ENCODE peak calls at places on chromosomes 2 and 18, in eight cellular contexts. R, U, B, Y, Z, X, O and I are unnamed samples.

GRCh38 chr2:241161646-241162281 is 11.5 kb downstream of the PPP1R7 start:
- DNase-seq in Y (no peak), U (peak; percentile 84), Z (no peak), O (peak; percentile 59), X (no peak), R (peak; percentile 54), B (no peak), I (no peak)

GRCh38 chr2:65557616-65558573 is 125.5 kb upstream of the SPRED2 start:
- DNase-seq in B (no peak), O (no peak), X (no peak), Z (peak; percentile 50), U (no peak), R (no peak), Y (no peak), I (no peak)

GRCh38 chr18:49178736-49179135 is 228.0 kb upstream of the SMAD7 start:
- DNase-seq in B (no peak), U (no peak), X (peak; percentile 19), Y (peak; percentile 25), R (no peak), Z (no peak), O (no peak), I (no peak)

GRCh38 chr2:73172963-73173362 is 29.4 kb upstream of the NOTO start:
- DNase-seq in X (no peak), U (no peak), Z (no peak), O (no peak), Y (peak; percentile 71), B (no peak), R (no peak), I (no peak)

GRCh38 chr2:200090683-200091082 is 135.3 kb downstream of the MAIP1 start:
- DNase-seq in B (no peak), Y (no peak), U (no peak), Z (no peak), O (no peak), X (no peak), R (no peak), I (no peak)

GRCh38 chr2:216465580-216466197 is 33.0 kb upstream of the RPL37A start:
- DNase-seq in Y (no peak), Z (no peak), B (no peak), X (no peak), U (no peak), O (no peak), R (no peak), I (no peak)

GRCh38 chr2:76413436-76413835 is 702.7 kb upstream of the GCFC2 start:
- DNase-seq in R (no peak), B (no peak), U (no peak), Y (no peak), O (no peak), Z (no peak), X (no peak), I (no peak)

GRCh38 chr2:162202203-162202602 is 41.0 kb downstream of the FAP start:
- DNase-seq in O (no peak), R (no peak), Y (no peak), Z (no peak), B (no peak), X (no peak), U (no peak), I (no peak)

GRCh38 chr2:139271149-139271548 is 491.0 kb upstream of the NXPH2 start:
- DNase-seq in B (no peak), X (no peak), U (no peak), Z (no peak), O (no peak), R (no peak), Y (no peak), I (no peak)

GRCh38 chr2:134181219-134181618 is 72.7 kb upstream of the MGAT5 start:
- DNase-seq in Z (no peak), Y (peak; percentile 33), B (no peak), U (no peak), O (no peak), R (peak; percentile 48), X (no peak), I (no peak)

GRCh38 chr18:39215920-39216319 is 1650.3 kb upstream of the CELF4 start:
- DNase-seq in X (no peak), O (no peak), Z (no peak), B (no peak), R (no peak), U (no peak), Y (no peak), I (no peak)

GRCh38 chr2:20641123-20641985 is 9.5 kb downstream of the HS1BP3 start:
- DNase-seq in U (no peak), R (no peak), X (no peak), Z (no peak), Y (no peak), B (peak; percentile 44), O (no peak), I (no peak)

GRCh38 chr2:48377646-48378045 is 152.3 kb upstream of the STON1 start:
- DNase-seq in Y (no peak), Z (no peak), B (no peak), O (no peak), U (no peak), R (no peak), X (no peak), I (no peak)

GRCh38 chr2:121197369-121198091 is 87.5 kb downstream of the TFCP2L1 start:
- DNase-seq in O (peak; percentile 14), R (peak; percentile 98), Z (no peak), B (peak; percentile 52), X (no peak), U (no peak), Y (no peak), I (no peak)

DNA sequence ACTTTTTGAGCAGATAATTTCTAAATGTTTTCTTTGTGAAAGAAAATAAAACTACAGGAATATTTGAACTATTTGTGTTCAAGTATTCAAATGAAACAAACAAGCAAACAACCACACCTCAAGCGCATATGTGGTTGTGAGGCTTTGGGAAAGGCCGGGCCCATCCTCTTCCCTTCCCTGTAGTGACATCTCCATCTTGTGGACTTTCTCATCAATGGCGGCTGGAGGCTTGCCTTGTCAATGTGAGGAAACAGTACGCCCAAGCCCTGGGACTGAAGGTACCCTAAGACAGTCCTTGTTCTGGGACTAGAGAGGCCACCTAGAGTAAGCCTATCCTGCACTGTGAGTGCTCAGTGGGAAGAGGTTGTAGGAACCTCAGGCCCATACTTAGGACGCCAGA is 166.8 kb downstream of the TPGS2 start:
- DNase-seq in Y (peak; percentile 41), B (no peak), O (no peak), Z (peak; percentile 55), X (no peak), R (no peak), U (no peak), I (no peak)
- TF ChIP-seq CTCF in Y (peak; percentile 22), B (no peak), O (peak; percentile 52), Z (peak; percentile 68), X (peak; percentile 12), R (no peak), U (peak; percentile 19), I (no peak)

GRCh38 chr2:27955762-27956161 is 65.2 kb downstream of the BABAM2 start:
- DNase-seq in Y (no peak), X (no peak), Z (no peak), U (no peak), O (no peak), R (no peak), B (no peak), I (no peak)

GRCh38 chr2:27954261-27954673 is 63.7 kb downstream of the BABAM2 start:
- DNase-seq in R (no peak), O (no peak), U (no peak), B (no peak), X (no peak), Z (no peak), Y (no peak), I (no peak)

GRCh38 chr2:27953077-27953476 is 62.5 kb downstream of the BABAM2 start:
- DNase-seq in Y (no peak), X (no peak), U (no peak), O (no peak), Z (no peak), B (no peak), R (no peak), I (no peak)

GRCh38 chr2:27956895-27957294 is 66.4 kb downstream of the BABAM2 start:
- DNase-seq in Y (no peak), R (no peak), B (no peak), Z (no peak), U (no peak), O (peak; percentile 46), X (no peak), I (no peak)

DNA sequence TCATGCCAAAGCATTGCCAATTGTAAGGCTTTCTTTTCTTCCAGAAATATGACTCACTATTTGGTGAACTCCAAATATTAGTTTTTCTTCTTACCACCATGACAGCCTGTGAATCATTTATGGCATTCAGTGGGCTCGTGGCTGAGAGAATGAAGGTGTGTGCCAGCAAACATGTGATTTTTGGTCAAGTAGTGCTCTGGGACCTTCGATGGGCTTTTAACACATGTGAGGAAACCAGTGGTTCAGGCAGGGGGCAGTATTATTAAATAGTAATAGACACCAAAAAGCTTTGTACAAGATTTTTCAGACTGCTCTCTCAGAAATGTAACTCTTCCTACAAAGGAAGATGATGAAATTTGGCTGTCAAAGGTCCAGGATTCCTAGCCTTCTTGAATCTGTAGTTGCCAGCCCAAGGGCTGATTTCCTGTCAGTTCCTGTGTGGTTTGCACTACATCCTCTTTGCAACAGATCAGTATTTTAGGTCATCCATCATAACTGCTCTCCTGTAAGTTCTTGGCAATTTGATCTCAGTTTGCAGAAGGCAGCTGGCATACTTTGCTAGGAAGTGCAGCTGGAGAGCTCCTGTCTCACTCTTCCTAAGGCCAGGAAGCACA is 64.3 kb downstream of the BABAM2 start:
- DNase-seq in R (peak; percentile 67), Z (no peak), Y (peak; percentile 42), U (peak; percentile 96), X (no peak), O (peak; percentile 98), B (no peak), I (no peak)
- TF ChIP-seq CTCF in R (no peak), Z (no peak), Y (no peak), U (peak; percentile 40), X (peak; percentile 7), O (peak; percentile 14), B (peak; percentile 31), I (no peak)

GRCh38 chr18:29841631-29842030 is 1200.9 kb downstream of the DSC3 start:
- DNase-seq in X (no peak), Z (no peak), B (no peak), U (no peak), O (no peak), Y (no peak), R (no peak), I (no peak)

GRCh38 chr18:29840101-29840500 is 1202.4 kb downstream of the DSC3 start:
- DNase-seq in Y (no peak), R (no peak), Z (no peak), U (no peak), B (no peak), X (peak; percentile 42), O (peak; percentile 62), I (no peak)

DNA sequence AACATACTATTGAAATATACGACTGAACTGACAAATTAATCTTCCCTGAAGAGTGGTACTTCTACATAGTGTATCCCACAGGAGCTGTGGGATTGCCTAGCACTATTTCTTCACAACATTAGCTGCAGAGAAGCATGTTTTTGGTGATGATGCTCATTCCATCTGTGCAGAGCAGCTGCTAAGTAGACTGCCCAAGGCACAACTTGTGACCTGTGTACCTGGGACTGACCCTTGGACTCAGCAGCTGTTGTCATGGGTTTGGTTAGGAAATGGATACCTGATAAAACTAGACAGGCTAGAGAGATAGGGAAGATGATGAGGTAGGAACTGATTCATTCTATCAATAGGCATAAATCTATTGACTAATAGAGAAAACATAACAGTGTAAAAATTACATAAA is 1204.0 kb downstream of the DSC3 start:
- DNase-seq in R (no peak), X (no peak), Z (no peak), Y (no peak), B (no peak), U (no peak), O (no peak), I (no peak)
- TF ChIP-seq CTCF in R (no peak), X (no peak), Z (no peak), Y (no peak), B (no peak), U (no peak), O (no peak), I (no peak)

GRCh38 chr2:101409699-101410098 is 22.4 kb upstream of the CREG2 start:
- DNase-seq in R (no peak), O (no peak), U (no peak), X (no peak), Z (no peak), Y (no peak), B (no peak), I (no peak)
- TF ChIP-seq CTCF in R (no peak), O (no peak), U (no peak), X (peak; percentile 5), Z (peak; percentile 15), Y (no peak), B (no peak), I (no peak)